ENCODE peak calls at places on chromosomes 16 and 17, in six cellular contexts. E, Z, T, K, C and I are unnamed samples.

GRCh38 chr16:64478258-64478906 is 643.5 kb downstream of the CDH11 start:
- DNase-seq in E (no peak), Z (no peak), T (no peak), K (peak), C (no peak), I (no peak)

GRCh38 chr16:55948230-55948629 is 73.1 kb upstream of the CES5A start:
- DNase-seq in E (no peak), Z (peak), T (no peak), K (no peak), C (no peak), I (no peak)

GRCh38 chr17:66337866-66338472 is 35.6 kb downstream of the PRKCA start:
- DNase-seq in E (no peak), Z (no peak), T (no peak), K (no peak), C (no peak), I (no peak)

GRCh38 chr17:47741109-47741792 is 8.2 kb downstream of the TBX21 start:
- DNase-seq in E (no peak), Z (no peak), T (no peak), K (no peak), C (no peak), I (no peak)

GRCh38 chr16:1659071-1659470 is 19.0 kb upstream of the JPT2 start:
- DNase-seq in E (no peak), Z (no peak), T (no peak), K (no peak), C (no peak), I (no peak)

GRCh38 chr17:44222112-44222869 is 2.8 kb upstream of the UBTF start:
- DNase-seq in E (no peak), Z (no peak), T (no peak), K (peak), C (no peak), I (peak)

GRCh38 chr17:61405047-61405685 is 5.5 kb downstream of the TBX2 start:
- DNase-seq in E (peak), Z (no peak), T (no peak), K (no peak), C (no peak), I (no peak)

GRCh38 chr16:22141746-22142145 is 20.6 kb upstream of the SDR42E2 start:
- DNase-seq in E (no peak), Z (peak), T (no peak), K (peak), C (no peak), I (no peak)

GRCh38 chr17:44269795-44270320 is 1.9 kb upstream of the SLC4A1 start:
- DNase-seq in E (no peak), Z (no peak), T (no peak), K (no peak), C (no peak), I (no peak)

GRCh38 chr16:5058476-5058875 is 7.3 kb downstream of the C16orf89 start:
- DNase-seq in E (no peak), Z (peak), T (no peak), K (peak), C (no peak), I (no peak)

GRCh38 chr17:39225974-39226683 is 384 bp upstream of the STAC2 start:
- DNase-seq in E (no peak), Z (peak), T (peak), K (no peak), C (no peak), I (no peak)

GRCh38 chr16:56600398-56600999 is 7.9 kb upstream of the MT2A start:
- DNase-seq in E (no peak), Z (peak), T (no peak), K (peak), C (no peak), I (no peak)

GRCh38 chr16:11390573-11391495 is 45.6 kb downstream of the RMI2 start:
- DNase-seq in E (peak), Z (no peak), T (no peak), K (no peak), C (no peak), I (peak)

GRCh38 chr16:74999208-74999682 is 421 bp downstream of the ZNRF1 start:
- DNase-seq in E (peak), Z (peak), T (no peak), K (no peak), C (no peak), I (peak)

GRCh38 chr17:8122923-8123694 is 797 bp downstream of the HES7 start:
- DNase-seq in E (no peak), Z (peak), T (no peak), K (no peak), C (no peak), I (no peak)

GRCh38 chr17:35449371-35449931 is 885 bp upstream of the SLFN13 start:
- DNase-seq in E (no peak), Z (no peak), T (no peak), K (no peak), C (no peak), I (peak)

GRCh38 chr17:31469959-31470358 is 78.5 kb downstream of the RAB11FIP4 start:
- DNase-seq in E (no peak), Z (peak), T (no peak), K (peak), C (no peak), I (no peak)

GRCh38 chr16:89446136-89446974 is 44.0 kb downstream of the ANKRD11 start:
- DNase-seq in E (no peak), Z (no peak), T (no peak), K (no peak), C (no peak), I (no peak)

GRCh38 chr17:61345081-61345480 is 54.6 kb upstream of the TBX2 start:
- DNase-seq in E (no peak), Z (no peak), T (no peak), K (no peak), C (no peak), I (no peak)

GRCh38 chr16:10172848-10173655 is 9.2 kb downstream of the GRIN2A start:
- DNase-seq in E (no peak), Z (peak), T (no peak), K (no peak), C (peak), I (no peak)

GRCh38 chr17:7391307-7391706 is 3.0 kb downstream of the PLSCR3 start:
- DNase-seq in E (no peak), Z (no peak), T (no peak), K (no peak), C (no peak), I (no peak)

GRCh38 chr17:79612468-79613194 is 1.8 kb upstream of the RBFOX3 start:
- DNase-seq in E (peak), Z (peak), T (peak), K (peak), C (no peak), I (peak)

GRCh38 chr17:63698886-63699637 is 863 bp downstream of the LIMD2 start:
- DNase-seq in E (peak), Z (no peak), T (no peak), K (peak), C (peak), I (peak)

GRCh38 chr16:12459993-12460392 is 343.7 kb downstream of the CPPED1 start:
- DNase-seq in E (no peak), Z (no peak), T (no peak), K (no peak), C (no peak), I (no peak)

GRCh38 chr16:4314532-4315184 is 1.2 kb upstream of the GLIS2 start:
- DNase-seq in E (no peak), Z (peak), T (no peak), K (no peak), C (no peak), I (no peak)

GRCh38 chr16:30750876-30751465 is 2.7 kb downstream of the PHKG2 start:
- DNase-seq in E (no peak), Z (no peak), T (no peak), K (no peak), C (no peak), I (no peak)

GRCh38 chr17:29590979-29591736 is 1.7 kb upstream of the GIT1 start:
- DNase-seq in E (no peak), Z (peak), T (no peak), K (peak), C (no peak), I (no peak)

GRCh38 chr16:11297492-11298142 is 16.5 kb upstream of the PRM1 start:
- DNase-seq in E (peak), Z (peak), T (no peak), K (peak), C (peak), I (peak)

GRCh38 chr17:3870871-3871306 is 22.0 kb downstream of the CAMKK1 start:
- DNase-seq in E (peak), Z (peak), T (no peak), K (no peak), C (no peak), I (peak)

GRCh38 chr16:31064882-31065461 is 9.1 kb downstream of the ZNF668 start:
- DNase-seq in E (no peak), Z (no peak), T (no peak), K (no peak), C (no peak), I (no peak)

GRCh38 chr16:47477680-47478079 is 16.5 kb downstream of the PHKB start:
- DNase-seq in E (no peak), Z (no peak), T (no peak), K (no peak), C (no peak), I (no peak)

GRCh38 chr17:73929860-73930430 is 273.5 kb upstream of the RPL38 start:
- DNase-seq in E (no peak), Z (no peak), T (no peak), K (no peak), C (no peak), I (no peak)

GRCh38 chr17:30296499-30297038 is 4.8 kb upstream of the BLMH start:
- DNase-seq in E (no peak), Z (peak), T (no peak), K (no peak), C (no peak), I (no peak)

GRCh38 chr16:49261930-49262329 is 19.7 kb downstream of the CBLN1 start:
- DNase-seq in E (no peak), Z (no peak), T (no peak), K (no peak), C (no peak), I (no peak)

GRCh38 chr17:59842901-59843652 is 49.7 kb downstream of the TUBD1 start:
- DNase-seq in E (no peak), Z (peak), T (no peak), K (peak), C (peak), I (no peak)
- TF ChIP-seq TAF1 in E (peak), Z (peak), T (no peak), K (no peak), C (no peak), I (no peak)

DNA sequence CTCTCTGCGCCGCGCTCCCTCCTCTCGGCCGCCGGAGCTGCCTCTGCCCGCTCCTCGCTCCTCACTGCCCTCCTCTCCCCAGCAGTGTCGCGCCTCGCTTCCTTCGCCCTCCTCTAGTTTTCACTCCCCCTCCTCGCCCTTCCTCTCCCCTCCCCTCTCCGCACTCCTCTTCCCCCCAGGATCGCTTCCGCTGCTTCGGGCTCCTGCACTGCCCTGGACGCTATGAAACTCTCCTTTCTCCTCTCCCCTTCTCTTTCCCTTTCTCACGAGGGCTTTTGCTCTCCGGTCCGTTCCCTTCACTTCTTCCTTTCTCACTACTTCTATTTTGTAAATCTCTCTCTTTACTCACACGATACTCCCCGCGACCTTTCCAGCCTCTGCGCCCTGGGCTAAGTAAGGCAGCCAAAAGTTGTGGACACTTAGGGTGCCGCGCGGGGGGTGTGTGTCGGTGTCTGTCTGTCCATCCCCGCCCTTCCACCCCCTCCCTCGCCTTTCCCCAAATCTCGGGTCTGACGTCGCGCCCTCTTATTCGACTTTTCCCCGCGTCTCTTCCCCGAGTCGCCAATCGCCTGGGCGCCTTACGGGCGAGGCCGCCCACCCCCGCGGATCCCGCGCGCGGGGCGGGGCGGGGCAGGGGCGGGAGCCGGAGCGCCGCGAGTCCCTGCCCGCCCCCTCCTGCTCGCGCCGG is at the start of gene IRX3:
- DNase-seq in E (no peak), Z (no peak), T (peak), K (peak), C (no peak), I (no peak)
- TF ChIP-seq POLR2A in E (no peak), Z (no peak), T (no peak), K (peak), C (no peak), I (no peak)

GRCh38 chr16:51276335-51276734 is 125.3 kb upstream of the SALL1 start:
- DNase-seq in E (no peak), Z (no peak), T (no peak), K (no peak), C (no peak), I (no peak)
- TF ChIP-seq TAF1 in E (no peak), Z (no peak), T (no peak), K (no peak), C (no peak), I (no peak)

DNA sequence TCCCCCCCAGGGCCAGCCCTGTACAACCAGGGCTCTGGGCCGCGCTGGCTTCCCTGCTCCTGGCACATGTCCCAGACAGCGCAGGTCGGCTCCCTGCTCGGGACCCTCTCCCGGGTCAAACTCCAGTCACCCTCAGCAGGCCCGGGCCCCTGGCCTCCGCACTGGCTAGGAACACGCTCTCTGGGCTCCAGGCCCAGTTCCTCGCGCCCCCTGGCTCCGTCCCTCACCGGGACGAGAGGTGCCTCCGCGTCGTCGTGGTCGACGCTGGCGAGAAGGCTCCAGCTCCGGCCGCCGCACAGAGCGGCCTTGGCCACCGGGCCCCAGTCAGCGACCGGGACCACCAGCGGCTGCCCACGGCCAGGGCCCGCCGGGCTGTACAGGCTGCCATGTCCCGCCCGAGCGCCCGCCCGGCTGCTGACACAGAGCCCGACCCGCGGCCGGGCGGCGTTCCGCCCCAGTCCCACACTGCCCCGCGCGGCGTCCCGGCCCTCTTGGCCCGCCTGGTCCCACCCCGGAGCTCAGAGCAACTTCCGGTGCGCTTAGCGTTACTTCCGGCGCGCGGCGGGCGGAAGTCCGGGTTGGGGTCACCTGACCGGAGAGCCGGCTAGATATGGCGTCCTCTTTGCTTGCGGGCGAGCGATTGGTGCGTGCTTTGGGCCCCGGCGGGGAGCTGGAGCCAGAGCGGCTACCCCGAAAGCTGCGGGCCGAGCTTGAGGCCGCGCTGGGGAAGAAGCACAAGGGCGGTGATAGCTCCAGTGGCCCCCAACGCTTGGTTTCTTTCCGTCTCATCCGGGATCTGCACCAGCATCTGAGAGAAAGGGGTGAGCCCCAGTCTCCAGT is at the start of gene POLDIP2:
- DNase-seq in E (peak), Z (peak), T (peak), K (peak), C (peak), I (peak)
- TF ChIP-seq POLR2A in E (peak), Z (peak), T (peak), K (peak), C (peak), I (peak)

GRCh38 chr17:57663326-57664070 is 81.6 kb downstream of the CCDC182 start:
- DNase-seq in E (no peak), Z (no peak), T (no peak), K (no peak), C (no peak), I (no peak)
- TF ChIP-seq TAF1 in E (no peak), Z (no peak), T (no peak), K (no peak), C (no peak), I (no peak)

DNA sequence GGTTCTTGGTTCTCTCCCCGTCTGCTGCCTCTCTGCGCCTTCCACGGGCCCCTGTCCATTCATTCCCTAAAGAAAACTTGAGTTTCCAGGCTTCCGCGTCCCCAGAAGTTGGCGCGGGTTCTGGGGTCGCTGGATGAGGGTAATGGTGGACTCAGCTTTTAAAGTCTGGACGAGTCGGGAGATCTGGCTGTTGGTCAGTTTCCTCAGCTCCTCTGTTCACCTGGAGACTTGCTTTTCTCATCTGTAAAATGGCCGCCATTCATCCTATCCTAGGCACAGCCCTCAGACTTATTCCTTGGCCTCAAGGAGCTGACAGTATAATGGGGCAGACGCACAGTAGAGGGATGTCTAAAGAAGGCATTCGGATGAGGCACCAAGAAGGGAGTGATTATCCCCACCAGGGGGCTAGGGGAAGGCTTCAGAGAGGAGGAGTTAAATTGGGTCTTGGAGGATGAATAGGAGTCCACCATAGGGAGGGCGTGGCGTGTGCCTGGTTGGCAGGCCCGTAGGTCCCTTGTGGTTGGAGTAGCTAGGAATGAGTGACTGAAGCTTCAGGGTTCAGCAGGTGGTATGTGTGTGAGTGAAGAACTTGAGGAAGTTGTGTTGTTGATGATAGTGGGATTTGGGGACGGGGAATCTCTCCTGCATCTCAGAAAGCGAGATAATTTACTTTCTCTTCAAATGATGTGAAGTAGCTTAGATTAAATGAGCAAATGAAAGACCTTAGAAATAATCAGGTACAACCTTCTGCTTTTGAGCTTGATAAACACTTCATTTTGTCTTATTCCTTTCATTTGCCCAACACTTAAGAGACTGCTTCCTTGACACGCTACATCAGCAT is 655 bp downstream of the VPS35L start:
- DNase-seq in E (peak), Z (peak), T (peak), K (no peak), C (peak), I (peak)
- TF ChIP-seq POLR2A in E (no peak), Z (peak), T (peak), K (no peak), C (no peak), I (no peak)

DNA sequence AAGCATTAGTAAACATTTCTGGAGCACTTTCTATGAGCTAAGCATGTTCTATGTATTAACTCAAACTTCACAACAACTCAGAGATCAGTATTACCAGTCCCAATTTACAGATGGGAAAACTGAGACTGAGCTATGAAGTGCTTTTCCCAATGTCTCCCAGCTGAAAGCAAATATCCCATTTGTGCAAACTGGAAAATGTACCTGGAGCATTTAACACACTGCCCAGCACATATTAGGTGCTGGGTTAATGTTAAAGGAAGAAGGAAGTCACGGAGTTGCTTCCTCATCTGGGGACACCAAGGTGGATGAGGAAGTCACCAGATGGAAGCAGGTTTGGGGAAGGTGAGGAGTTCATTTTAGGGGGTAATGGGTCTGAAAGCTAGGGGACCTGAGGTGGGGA is 66.1 kb downstream of the ABCC6 start:
- DNase-seq in E (no peak), Z (no peak), T (no peak), K (no peak), C (no peak), I (no peak)
- TF ChIP-seq TAF1 in E (no peak), Z (no peak), T (no peak), K (no peak), C (no peak), I (no peak)

GRCh38 chr17:70525976-70526375 is 356.6 kb downstream of the KCNJ2 start:
- DNase-seq in E (no peak), Z (no peak), T (no peak), K (no peak), C (no peak), I (no peak)
- TF ChIP-seq POLR2A in E (no peak), Z (no peak), T (no peak), K (no peak), C (no peak), I (no peak)

DNA sequence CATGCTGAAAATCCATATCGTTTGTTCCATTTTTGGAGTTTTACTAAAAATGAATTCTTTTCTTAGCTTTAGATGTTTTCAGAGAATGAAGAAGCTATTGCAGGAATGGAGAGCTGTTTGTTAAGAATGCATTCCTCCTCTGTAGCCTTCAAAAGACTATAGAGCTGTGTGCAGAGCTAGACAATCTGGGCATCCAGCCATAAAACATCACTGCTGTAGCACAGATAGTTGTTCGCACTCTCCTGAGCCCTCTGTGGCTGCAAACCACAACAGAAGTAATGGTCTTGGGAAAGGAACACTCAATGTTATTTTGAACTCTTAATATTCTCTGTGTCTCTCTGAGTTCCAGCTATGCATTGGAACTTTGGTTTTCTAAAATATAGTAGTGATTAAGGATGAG is 4.9 kb downstream of the TNRC6C start:
- DNase-seq in E (no peak), Z (peak), T (no peak), K (peak), C (no peak), I (no peak)
- TF ChIP-seq TAF1 in E (no peak), Z (no peak), T (no peak), K (no peak), C (no peak), I (no peak)